ENCODE peak calls at places on chromosomes 3 and 15, in eight cellular contexts. A is SK-N-SH; B is CD4-positive, alpha-beta T cell; T is AG08395; J is NCI-H1694; K is lower lobe of right lung; V is NCI-H1092 treated with DMSO at 0.1 percent for 48 hours; Y is astrocyte of the spinal cord. L is an unnamed sample.

GRCh38 chr15:59303641-59304433 is 68.8 kb downstream of the MYO1E start:
- DNase-seq in T (no peak), A (no peak), J (no peak), V (no peak), B (no peak), Y (peak; percentile 56), K (no peak), L (no peak)

GRCh38 chr3:11001020-11001657 is 8.6 kb downstream of the SLC6A1 start:
- DNase-seq in B (no peak), Y (no peak), J (no peak), K (no peak), A (peak; percentile 64), V (no peak), T (no peak), L (no peak)

GRCh38 chr3:34015204-34016142 is 217.0 kb downstream of the PDCD6IP start:
- DNase-seq in T (no peak), V (no peak), B (no peak), K (no peak), J (no peak), A (no peak), Y (peak; percentile 20), L (no peak)

GRCh38 chr3:155441506-155441905 is 148.0 kb upstream of the STRIT1 start:
- DNase-seq in T (no peak), K (no peak), Y (no peak), A (no peak), J (no peak), B (no peak), V (no peak), L (no peak)

GRCh38 chr3:18424213-18424861 is 802 bp downstream of the SATB1 start:
- DNase-seq in A (peak; percentile 37), B (no peak), Y (no peak), K (peak; percentile 50), J (no peak), V (no peak), T (no peak), L (peak; percentile 42)

GRCh38 chr3:120227710-120228347 is 57.2 kb downstream of the GPR156 start:
- DNase-seq in V (no peak), J (no peak), K (no peak), A (no peak), B (no peak), Y (peak; percentile 9), T (no peak), L (no peak)

GRCh38 chr15:101451886-101452285 is 37.6 kb downstream of the PCSK6 start:
- DNase-seq in V (no peak), T (no peak), B (no peak), Y (no peak), J (no peak), K (no peak), A (no peak), L (no peak)

GRCh38 chr15:68112711-68113110 is 58.6 kb downstream of the PIAS1 start:
- DNase-seq in V (no peak), K (no peak), J (no peak), B (no peak), T (no peak), Y (no peak), A (no peak), L (no peak)

GRCh38 chr3:11498646-11499045 is 145.1 kb downstream of the VGLL4 start:
- DNase-seq in A (no peak), J (no peak), K (peak; percentile 72), V (peak; percentile 22), B (no peak), Y (peak; percentile 77), T (no peak), L (no peak)

GRCh38 chr15:65416845-65417416 is 5.8 kb downstream of the IGDCC4 start:
- DNase-seq in A (no peak), V (no peak), T (no peak), J (no peak), K (no peak), Y (peak; percentile 65), B (no peak), L (peak; percentile 56)

GRCh38 chr3:16828815-16829214 is 55.9 kb upstream of the PLCL2 start:
- DNase-seq in K (peak; percentile 46), A (no peak), V (no peak), B (peak; percentile 44), J (no peak), T (peak; percentile 31), Y (peak; percentile 37), L (no peak)

L was measured in gastrocnemius medialis.